ENCODE peak calls at places on chromosome 14, in eight cellular contexts. One of them, this sample, is unnamed.

GRCh38 chr14:94040796-94041195 is 14.7 kb downstream of the OTUB2 start:
- DNase-seq in MCF 10A: no peak
- DNase-seq in GM12865: no peak
- DNase-seq in epithelial cell of esophagus: no peak
- DNase-seq in stomach: no peak
- DNase-seq in AG04450: no peak
- DNase-seq in cardiac muscle cell: no peak
- DNase-seq in CD4-positive, alpha-beta T cell: no peak
- DNase-seq in this sample: no peak

GRCh38 chr14:50542941-50543418 is 10.6 kb upstream of the MAP4K5 start:
- DNase-seq in MCF 10A: peak; percentile 64
- DNase-seq in GM12865: peak; percentile 70
- DNase-seq in epithelial cell of esophagus: peak; percentile 84
- DNase-seq in stomach: peak; percentile 38
- DNase-seq in AG04450: no peak
- DNase-seq in cardiac muscle cell: peak; percentile 50
- DNase-seq in CD4-positive, alpha-beta T cell: no peak
- DNase-seq in this sample: no peak

GRCh38 chr14:99612065-99612736 is 8.2 kb upstream of the CCDC85C start:
- DNase-seq in MCF 10A: peak; percentile 49
- DNase-seq in GM12865: no peak
- DNase-seq in epithelial cell of esophagus: peak; percentile 98
- DNase-seq in stomach: peak; percentile 56
- DNase-seq in AG04450: no peak
- DNase-seq in cardiac muscle cell: no peak
- DNase-seq in CD4-positive, alpha-beta T cell: no peak
- DNase-seq in this sample: no peak

GRCh38 chr14:61322799-61323290 is 1.5 kb downstream of the PRKCH start:
- DNase-seq in MCF 10A: peak; percentile 81
- DNase-seq in GM12865: peak; percentile 44
- DNase-seq in epithelial cell of esophagus: peak; percentile 97
- DNase-seq in stomach: no peak
- DNase-seq in AG04450: no peak
- DNase-seq in cardiac muscle cell: peak; percentile 18
- DNase-seq in CD4-positive, alpha-beta T cell: no peak
- DNase-seq in this sample: no peak

GRCh38 chr14:39182770-39183684 is 8.0 kb downstream of the PNN start:
- DNase-seq in MCF 10A: no peak
- DNase-seq in GM12865: no peak
- DNase-seq in epithelial cell of esophagus: no peak
- DNase-seq in stomach: no peak
- DNase-seq in AG04450: no peak
- DNase-seq in cardiac muscle cell: no peak
- DNase-seq in CD4-positive, alpha-beta T cell: no peak
- DNase-seq in this sample: no peak

GRCh38 chr14:30214456-30215090 is 286.9 kb upstream of the PRKD1 start:
- DNase-seq in MCF 10A: peak; percentile 72
- DNase-seq in GM12865: peak; percentile 42
- DNase-seq in epithelial cell of esophagus: peak; percentile 76
- DNase-seq in stomach: no peak
- DNase-seq in AG04450: peak; percentile 59
- DNase-seq in cardiac muscle cell: peak; percentile 66
- DNase-seq in CD4-positive, alpha-beta T cell: no peak
- DNase-seq in this sample: no peak

GRCh38 chr14:68639518-68640292 is 153.2 kb downstream of the ZFP36L1 start:
- DNase-seq in MCF 10A: no peak
- DNase-seq in GM12865: no peak
- DNase-seq in epithelial cell of esophagus: no peak
- DNase-seq in stomach: no peak
- DNase-seq in AG04450: no peak
- DNase-seq in cardiac muscle cell: no peak
- DNase-seq in CD4-positive, alpha-beta T cell: no peak
- DNase-seq in this sample: no peak

GRCh38 chr14:39025810-39026627 is 77.0 kb downstream of the SEC23A start:
- DNase-seq in MCF 10A: no peak
- DNase-seq in GM12865: no peak
- DNase-seq in epithelial cell of esophagus: no peak
- DNase-seq in stomach: no peak
- DNase-seq in AG04450: no peak
- DNase-seq in cardiac muscle cell: no peak
- DNase-seq in CD4-positive, alpha-beta T cell: no peak
- DNase-seq in this sample: no peak

GRCh38 chr14:83689265-83689664 is 1840.7 kb upstream of the FLRT2 start:
- DNase-seq in MCF 10A: no peak
- DNase-seq in GM12865: no peak
- DNase-seq in epithelial cell of esophagus: no peak
- DNase-seq in stomach: no peak
- DNase-seq in AG04450: no peak
- DNase-seq in cardiac muscle cell: no peak
- DNase-seq in CD4-positive, alpha-beta T cell: no peak
- DNase-seq in this sample: no peak

DNA sequence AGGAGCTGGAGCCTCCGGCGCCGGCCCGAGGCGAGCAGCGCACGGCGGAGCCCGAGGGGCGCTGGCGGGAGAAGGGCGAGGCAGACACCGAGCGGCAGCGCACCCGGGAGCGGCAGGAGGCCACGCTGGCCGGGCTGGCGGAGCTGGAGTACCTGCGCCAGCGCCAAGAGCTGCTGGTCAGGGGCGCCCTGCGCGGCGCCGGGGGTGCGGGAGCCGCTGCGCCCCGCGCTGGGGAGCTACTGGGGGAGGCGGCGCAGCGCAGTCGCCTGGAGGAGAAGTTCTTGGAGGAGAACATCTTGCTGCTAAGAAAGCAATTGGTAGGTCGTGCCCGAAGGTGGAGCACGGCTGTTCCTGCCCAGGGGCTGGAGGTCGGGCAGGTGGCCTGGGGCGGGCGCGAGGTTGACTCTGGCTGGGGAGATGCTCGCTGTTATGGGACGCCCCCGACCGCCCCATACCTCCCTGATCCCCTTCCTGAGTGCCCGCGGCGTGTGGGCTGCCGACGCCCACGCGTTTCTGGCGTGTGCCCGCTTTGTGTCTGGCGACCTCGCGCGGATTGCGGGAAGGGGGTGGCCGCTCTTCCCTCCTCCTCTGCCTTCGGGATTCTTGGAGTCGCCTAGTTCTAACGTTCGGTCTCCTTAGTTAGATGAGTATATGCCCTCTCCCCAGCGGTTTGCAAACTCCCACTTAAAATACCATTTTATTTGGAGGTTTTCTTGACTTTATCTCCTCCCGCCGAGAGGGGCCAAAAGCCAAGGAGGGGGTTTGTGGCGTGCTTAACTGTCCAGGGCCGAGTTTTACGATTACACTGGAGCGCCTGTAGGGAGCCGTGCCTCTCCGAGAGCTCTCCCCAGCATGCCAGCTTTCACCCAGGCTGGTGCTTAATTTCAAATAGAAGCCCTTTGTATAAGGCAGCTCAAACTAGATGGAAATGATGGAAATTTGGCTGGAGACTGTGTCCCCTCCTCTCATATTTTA is 756 bp downstream of the DACT1 start:
- DNase-seq in MCF 10A: no peak
- DNase-seq in GM12865: peak; percentile 49
- DNase-seq in epithelial cell of esophagus: peak; percentile 16
- DNase-seq in stomach: no peak
- DNase-seq in AG04450: no peak
- DNase-seq in cardiac muscle cell: peak; percentile 59
- DNase-seq in CD4-positive, alpha-beta T cell: no peak
- DNase-seq in this sample: no peak
- TF ChIP-seq CTCF in MCF 10A: no peak
- TF ChIP-seq CTCF in GM12865: no peak
- TF ChIP-seq CTCF in epithelial cell of esophagus: no peak
- TF ChIP-seq CTCF in stomach: no peak
- TF ChIP-seq CTCF in AG04450: peak; percentile 20
- TF ChIP-seq CTCF in cardiac muscle cell: peak; percentile 18
- TF ChIP-seq CTCF in CD4-positive, alpha-beta T cell: no peak
- TF ChIP-seq CTCF in this sample: no peak

GRCh38 chr14:24566318-24566717 is 9.7 kb downstream of the CTSG start:
- DNase-seq in MCF 10A: no peak
- DNase-seq in GM12865: no peak
- DNase-seq in epithelial cell of esophagus: no peak
- DNase-seq in stomach: no peak
- DNase-seq in AG04450: no peak
- DNase-seq in cardiac muscle cell: no peak
- DNase-seq in CD4-positive, alpha-beta T cell: no peak
- DNase-seq in this sample: no peak

GRCh38 chr14:24563505-24563904 is 12.5 kb downstream of the CTSG start:
- DNase-seq in MCF 10A: no peak
- DNase-seq in GM12865: no peak
- DNase-seq in epithelial cell of esophagus: no peak
- DNase-seq in stomach: no peak
- DNase-seq in AG04450: no peak
- DNase-seq in cardiac muscle cell: no peak
- DNase-seq in CD4-positive, alpha-beta T cell: no peak
- DNase-seq in this sample: no peak

DNA sequence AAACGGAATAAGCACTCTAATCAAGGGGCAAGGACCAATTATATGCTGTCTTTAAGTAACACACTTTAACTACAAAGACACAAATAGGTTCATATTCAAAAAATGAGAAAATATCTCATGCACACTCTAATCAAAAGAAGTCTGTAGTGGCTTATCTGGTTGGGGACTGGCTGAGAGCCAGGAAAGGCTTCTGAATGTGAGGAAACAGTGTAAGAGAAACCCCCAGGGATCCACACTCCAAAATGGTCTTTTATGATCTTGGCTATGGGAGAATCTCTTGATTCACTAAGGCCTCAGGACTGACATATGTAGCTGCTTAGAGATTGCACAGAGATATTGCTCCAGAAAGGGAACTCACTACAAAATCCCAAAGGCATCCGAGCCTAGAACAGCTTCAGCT is 10.3 kb downstream of the CTSG start:
- DNase-seq in MCF 10A: no peak
- DNase-seq in GM12865: no peak
- DNase-seq in epithelial cell of esophagus: no peak
- DNase-seq in stomach: no peak
- DNase-seq in AG04450: no peak
- DNase-seq in cardiac muscle cell: no peak
- DNase-seq in CD4-positive, alpha-beta T cell: no peak
- DNase-seq in this sample: no peak
- TF ChIP-seq CTCF in MCF 10A: no peak
- TF ChIP-seq CTCF in GM12865: no peak
- TF ChIP-seq CTCF in epithelial cell of esophagus: no peak
- TF ChIP-seq CTCF in stomach: no peak
- TF ChIP-seq CTCF in AG04450: no peak
- TF ChIP-seq CTCF in cardiac muscle cell: no peak
- TF ChIP-seq CTCF in CD4-positive, alpha-beta T cell: no peak
- TF ChIP-seq CTCF in this sample: no peak

GRCh38 chr14:92922883-92923743 is at the start of gene CHGA:
- DNase-seq in MCF 10A: peak; percentile 27
- DNase-seq in GM12865: peak; percentile 35
- DNase-seq in epithelial cell of esophagus: peak; percentile 57
- DNase-seq in stomach: peak; percentile 44
- DNase-seq in AG04450: no peak
- DNase-seq in cardiac muscle cell: peak; percentile 91
- DNase-seq in CD4-positive, alpha-beta T cell: peak; percentile 17
- DNase-seq in this sample: peak; percentile 88
- TF ChIP-seq CTCF in MCF 10A: no peak
- TF ChIP-seq CTCF in GM12865: no peak
- TF ChIP-seq CTCF in epithelial cell of esophagus: no peak
- TF ChIP-seq CTCF in stomach: no peak
- TF ChIP-seq CTCF in AG04450: no peak
- TF ChIP-seq CTCF in cardiac muscle cell: no peak
- TF ChIP-seq CTCF in CD4-positive, alpha-beta T cell: no peak
- TF ChIP-seq CTCF in this sample: no peak

DNA sequence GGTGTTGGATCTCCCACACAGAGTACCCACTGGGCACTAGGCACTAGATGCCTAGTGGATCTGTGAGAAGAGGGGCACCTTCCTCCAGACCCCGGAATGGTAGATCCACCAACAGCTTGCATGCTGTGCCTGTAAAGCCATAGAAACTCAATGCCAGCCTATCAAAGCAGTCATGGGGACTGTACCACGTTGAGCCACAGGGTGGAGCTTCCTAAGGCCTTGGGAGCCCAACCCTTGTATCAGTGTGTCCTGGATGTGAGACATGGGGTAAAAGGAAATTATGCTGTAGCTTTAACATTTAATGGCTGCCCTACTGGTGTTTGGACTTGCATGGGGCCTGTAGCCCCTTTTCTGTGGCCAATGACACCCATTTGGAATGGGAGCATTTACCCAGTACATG is 1024.9 kb downstream of the TMEM121 start:
- DNase-seq in MCF 10A: peak; percentile 11
- DNase-seq in GM12865: no peak
- DNase-seq in epithelial cell of esophagus: no peak
- DNase-seq in stomach: no peak
- DNase-seq in AG04450: no peak
- DNase-seq in cardiac muscle cell: no peak
- DNase-seq in CD4-positive, alpha-beta T cell: no peak
- DNase-seq in this sample: no peak
- TF ChIP-seq CTCF in MCF 10A: no peak
- TF ChIP-seq CTCF in GM12865: no peak
- TF ChIP-seq CTCF in epithelial cell of esophagus: no peak
- TF ChIP-seq CTCF in stomach: no peak
- TF ChIP-seq CTCF in AG04450: no peak
- TF ChIP-seq CTCF in cardiac muscle cell: no peak
- TF ChIP-seq CTCF in CD4-positive, alpha-beta T cell: no peak
- TF ChIP-seq CTCF in this sample: no peak

DNA sequence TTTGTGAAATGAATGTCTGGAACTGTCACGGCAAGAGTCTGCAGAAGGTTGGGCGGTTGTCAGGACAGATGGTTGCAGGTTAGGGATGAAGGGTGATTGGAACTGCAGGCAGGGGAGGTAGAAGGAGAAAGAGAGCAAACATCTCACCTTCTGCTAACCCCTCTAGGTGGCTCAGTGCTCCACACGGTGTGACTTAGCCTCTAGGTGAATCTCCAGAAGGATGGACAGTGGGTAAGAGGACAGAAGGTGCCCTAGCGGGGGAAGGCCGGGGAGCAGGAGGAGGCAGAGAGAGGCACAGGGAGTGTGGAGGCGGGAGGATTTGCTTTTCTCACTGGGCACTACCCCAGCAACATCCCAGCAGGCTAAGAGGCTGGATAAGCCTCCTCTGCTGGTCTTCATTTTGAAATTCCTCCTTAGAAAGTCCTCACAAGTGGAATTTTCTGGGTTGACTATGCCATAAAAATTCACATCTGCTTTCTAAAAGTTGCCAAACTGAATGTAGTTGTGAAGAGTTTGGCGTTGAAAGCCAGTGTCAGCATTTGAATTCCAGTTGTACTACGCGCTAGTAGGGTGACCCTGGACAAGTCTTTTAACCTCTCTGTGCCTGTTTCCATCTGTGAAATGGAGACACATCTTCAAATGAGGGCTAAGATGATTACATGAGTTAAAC is 10.7 kb upstream of the GPR68 start:
- DNase-seq in MCF 10A: no peak
- DNase-seq in GM12865: no peak
- DNase-seq in epithelial cell of esophagus: no peak
- DNase-seq in stomach: no peak
- DNase-seq in AG04450: no peak
- DNase-seq in cardiac muscle cell: no peak
- DNase-seq in CD4-positive, alpha-beta T cell: no peak
- DNase-seq in this sample: no peak
- TF ChIP-seq CTCF in MCF 10A: no peak
- TF ChIP-seq CTCF in GM12865: no peak
- TF ChIP-seq CTCF in epithelial cell of esophagus: no peak
- TF ChIP-seq CTCF in stomach: no peak
- TF ChIP-seq CTCF in AG04450: no peak
- TF ChIP-seq CTCF in cardiac muscle cell: no peak
- TF ChIP-seq CTCF in CD4-positive, alpha-beta T cell: no peak
- TF ChIP-seq CTCF in this sample: no peak

This sample was measured in progenitor cell of endocrine pancreas.